ENCODE peak calls at places on chromosome 13, in four cellular contexts. U, J, E and O are unnamed samples. For H3K4me1, the result is how much of the 10 kb centered on the place peaks cover.

GRCh38 chr13:67493835-67494234 is 263.7 kb upstream of the PCDH9 start:
- DNase-seq in E (no peak), J (no peak), U (peak), O (no peak)

GRCh38 chr13:30615851-30616311 is 1.8 kb upstream of the USPL1 start:
- DNase-seq in E (no peak), U (peak), J (no peak), O (no peak)

GRCh38 chr13:80753951-80754350 is 413.0 kb upstream of the SPRY2 start:
- DNase-seq in J (no peak), E (no peak), U (no peak), O (no peak)

GRCh38 chr13:93169980-93170379 is 56.6 kb upstream of the GPC6 start:
- DNase-seq in E (no peak), J (peak), U (no peak), O (no peak)

GRCh38 chr13:33509642-33510229 is 224.2 kb upstream of the STARD13 start:
- DNase-seq in U (no peak), E (peak), J (peak), O (peak)

GRCh38 chr13:75250526-75251183 is 231.3 kb downstream of the TBC1D4 start:
- DNase-seq in U (no peak), J (no peak), E (no peak), O (no peak)

GRCh38 chr13:110411316-110412105 is 104.4 kb downstream of the COL4A2 start:
- DNase-seq in J (no peak), U (no peak), E (no peak), O (no peak)

GRCh38 chr13:93903909-93904308 is 575.6 kb downstream of the DCT start:
- DNase-seq in J (no peak), U (no peak), E (no peak), O (no peak)

GRCh38 chr13:83955011-83955410 is 72.7 kb upstream of the SLITRK1 start:
- DNase-seq in U (no peak), E (no peak), J (no peak), O (no peak)

GRCh38 chr13:111371211-111371610 is 50.8 kb downstream of the TEX29 start:
- DNase-seq in E (no peak), U (no peak), J (no peak), O (no peak)

GRCh38 chr13:113210834-113211233 is 1.4 kb downstream of the CUL4A start:
- DNase-seq in U (no peak), J (no peak), E (no peak), O (no peak)

GRCh38 chr13:19305434-19305833 is 123.8 kb upstream of the TUBA3C start:
- DNase-seq in E (no peak), J (no peak), U (no peak), O (no peak)

GRCh38 chr13:87311165-87311564 is 360.0 kb upstream of the SLITRK5 start:
- DNase-seq in U (no peak), E (no peak), J (no peak), O (no peak)

GRCh38 chr13:41017153-41017552 is 2.0 kb downstream of the ELF1 start:
- DNase-seq in E (peak), U (peak), J (peak), O (peak)

GRCh38 chr13:94956407-94957110 is 244.2 kb upstream of the SOX21 start:
- DNase-seq in J (no peak), E (no peak), U (no peak), O (no peak)

GRCh38 chr13:28059214-28059613 is 41.2 kb downstream of the FLT3 start:
- DNase-seq in U (peak), E (peak), J (peak), O (peak)

GRCh38 chr13:44402902-44403719 is 29.5 kb downstream of the SERP2 start:
- DNase-seq in E (peak), U (no peak), J (no peak), O (no peak)

GRCh38 chr13:76745246-76746200 is 140.7 kb downstream of the KCTD12 start:
- DNase-seq in E (no peak), J (no peak), U (no peak), O (no peak)

GRCh38 chr13:103250071-103250470 is 183.9 kb upstream of the SLC10A2 start:
- DNase-seq in U (no peak), E (no peak), J (no peak), O (no peak)

GRCh38 chr13:90307136-90307535 is 1040.4 kb upstream of the MIR17HG start:
- DNase-seq in E (no peak), J (no peak), U (no peak), O (no peak)

GRCh38 chr13:80389073-80390038 is 48.4 kb upstream of the SPRY2 start:
- DNase-seq in U (no peak), E (no peak), J (no peak), O (no peak)

GRCh38 chr13:99959538-99960230 is 11.9 kb downstream of the ZIC5 start:
- DNase-seq in J (no peak), U (no peak), E (peak), O (no peak)

GRCh38 chr13:113211774-113212173 is 2.4 kb downstream of the CUL4A start:
- DNase-seq in E (no peak), U (peak), J (peak), O (no peak)

GRCh38 chr13:31767175-31767900 is 28.0 kb downstream of the RXFP2 start:
- DNase-seq in J (no peak), U (no peak), E (no peak), O (no peak)

GRCh38 chr13:31761951-31762350 is 22.6 kb downstream of the RXFP2 start:
- DNase-seq in J (no peak), U (no peak), E (no peak), O (no peak)

GRCh38 chr13:31764556-31764955 is 25.2 kb downstream of the RXFP2 start:
- DNase-seq in U (no peak), J (no peak), E (no peak), O (no peak)

GRCh38 chr13:31768351-31768750 is 29.0 kb downstream of the RXFP2 start:
- DNase-seq in J (no peak), E (no peak), U (no peak), O (no peak)

DNA sequence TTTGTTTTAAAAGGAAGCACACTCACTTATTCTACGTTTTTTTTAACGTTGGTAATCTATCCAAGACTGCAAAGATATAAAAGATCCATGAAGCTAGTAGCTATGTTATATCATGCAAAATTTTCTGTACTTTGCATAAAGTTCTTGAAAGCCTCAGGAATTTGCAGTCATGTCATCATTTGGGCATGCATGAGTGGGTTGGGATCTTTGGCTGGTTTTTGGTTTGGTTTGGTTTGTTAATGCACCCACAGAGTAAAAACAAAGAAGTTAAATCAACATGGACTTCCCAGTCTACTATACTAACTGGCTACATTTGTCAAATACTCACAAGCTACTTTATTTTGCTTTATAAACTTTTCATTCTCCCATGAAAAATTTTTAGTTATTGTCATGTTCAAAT is 26.1 kb downstream of the RXFP2 start:
- DNase-seq in U (no peak), E (no peak), J (no peak), O (no peak)
- H3K4me1 ChIP-seq in U (under half), E (under half), J (under half), O (under half)

DNA sequence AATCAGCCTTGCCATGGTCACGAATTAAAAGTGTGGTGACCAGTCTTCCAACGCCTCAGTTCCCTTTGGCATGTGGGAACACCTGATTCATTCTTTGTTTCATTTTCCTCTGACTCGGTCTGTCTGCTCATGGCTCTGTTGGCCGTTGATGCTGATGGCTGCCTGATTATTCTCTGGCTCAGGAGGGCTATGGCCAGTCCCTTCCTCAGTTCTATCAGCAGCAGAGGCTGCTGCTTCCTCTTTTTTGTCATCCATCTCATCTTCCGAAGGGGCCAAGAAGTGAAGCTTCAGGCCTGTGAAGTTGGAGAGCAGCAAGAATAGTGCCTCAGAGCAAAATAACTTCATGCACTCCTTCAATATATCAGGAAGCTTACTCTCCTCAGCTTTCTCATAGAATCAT is 9.5 kb upstream of the MLNR start:
- DNase-seq in J (no peak), U (no peak), E (no peak), O (no peak)
- TF ChIP-seq POLR2A in J (no peak), U (no peak), E (no peak), O (no peak)

GRCh38 chr13:22897571-22898314 is 283.0 kb upstream of the SGCG start:
- DNase-seq in E (no peak), J (no peak), U (no peak), O (no peak)
- H3K4me1 ChIP-seq in E (under half), J (under half), U (under half), O (under half)

GRCh38 chr13:24212254-24212653 is 51.7 kb downstream of the SPATA13 start:
- DNase-seq in E (no peak), U (no peak), J (no peak), O (no peak)

GRCh38 chr13:24213932-24214331 is 53.4 kb downstream of the SPATA13 start:
- DNase-seq in E (no peak), J (no peak), U (no peak), O (no peak)

GRCh38 chr13:24214528-24214927 is 54.0 kb downstream of the SPATA13 start:
- DNase-seq in E (no peak), U (no peak), J (no peak), O (no peak)

GRCh38 chr13:24215007-24215633 is 54.6 kb downstream of the SPATA13 start:
- DNase-seq in U (no peak), J (no peak), E (no peak), O (no peak)

DNA sequence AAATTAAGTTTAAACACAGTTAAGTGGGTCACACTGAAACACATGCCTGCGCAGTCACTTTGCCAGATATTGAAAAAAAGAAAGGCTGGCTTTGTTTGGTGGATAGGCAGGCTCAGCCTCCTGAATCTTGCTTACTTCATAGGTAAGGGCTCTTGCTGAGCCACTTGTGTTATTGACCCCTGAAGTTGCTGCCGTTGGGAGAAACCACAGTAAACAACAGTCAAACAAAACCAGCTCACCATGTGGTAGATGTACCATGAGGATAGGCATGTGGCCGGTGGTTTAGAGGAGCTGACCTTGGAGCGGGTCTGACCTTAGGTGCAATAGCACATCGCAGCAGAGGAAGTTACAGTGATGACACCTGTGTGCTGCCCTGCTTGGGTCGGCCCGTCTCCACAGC is 52.2 kb downstream of the SPATA13 start:
- DNase-seq in E (no peak), J (no peak), U (no peak), O (no peak)
- TF ChIP-seq POLR2A in E (no peak), J (no peak), U (no peak), O (no peak)

GRCh38 chr13:98487522-98487921 is 89.4 kb downstream of the STK24 start:
- DNase-seq in J (no peak), E (no peak), U (no peak), O (no peak)

GRCh38 chr13:98487016-98487415 is 89.9 kb downstream of the STK24 start:
- DNase-seq in E (no peak), J (no peak), U (no peak), O (no peak)

GRCh38 chr13:98490195-98490771 is 86.6 kb downstream of the STK24 start:
- DNase-seq in E (no peak), U (no peak), J (no peak), O (no peak)

GRCh38 chr13:98489446-98490194 is 87.3 kb downstream of the STK24 start:
- DNase-seq in J (no peak), U (no peak), E (no peak), O (no peak)

DNA sequence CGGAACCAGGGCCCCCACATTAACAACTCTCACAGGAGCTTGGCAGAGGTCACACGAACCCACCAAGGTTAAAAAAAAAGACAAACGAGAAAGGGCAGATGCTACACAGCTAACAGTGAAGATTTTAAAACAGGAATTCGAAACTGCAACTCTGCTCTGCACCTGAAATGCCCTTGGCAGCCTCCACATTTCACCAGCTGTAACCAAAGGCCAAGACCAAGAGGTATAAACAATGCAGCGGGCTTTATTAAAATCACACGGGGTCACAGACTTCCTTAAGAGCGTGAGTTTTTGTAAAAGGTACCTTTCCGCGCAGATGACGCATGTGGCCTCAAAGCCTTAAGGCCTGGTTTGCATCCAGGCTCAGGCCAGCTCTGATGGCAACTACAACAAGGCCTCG is 88.2 kb downstream of the STK24 start:
- DNase-seq in J (no peak), U (no peak), E (no peak), O (no peak)
- H3K4me1 ChIP-seq in J (half or more), U (under half), E (half or more), O (under half)